ENCODE peak calls at places on chromosomes 12 and 14, in four cellular contexts. H is SK-N-SH, L is K562, R is HepG2. Y is an unnamed sample.

GRCh38 chr12:132886529-132887477 is 602 bp downstream of the CHFR start:
- DNase-seq in H (no peak), L (peak), R (peak), Y (peak)

GRCh38 chr12:67981236-67982164 is 7.7 kb upstream of the IFNG-AS1 start:
- DNase-seq in H (no peak), L (no peak), R (no peak), Y (no peak)

GRCh38 chr12:6827437-6827894 is 741 bp upstream of the P3H3 start:
- DNase-seq in H (peak), L (peak), R (peak), Y (peak)

GRCh38 chr12:25852792-25853191 is 105.7 kb upstream of the RASSF8 start:
- DNase-seq in H (no peak), L (no peak), R (no peak), Y (no peak)

GRCh38 chr12:109458086-109458485 is 19.0 kb downstream of the KCTD10 start:
- DNase-seq in H (no peak), L (no peak), R (no peak), Y (no peak)

GRCh38 chr12:68250454-68250853 is 3.0 kb downstream of the IL22 start:
- DNase-seq in H (no peak), L (no peak), R (no peak), Y (no peak)

GRCh38 chr12:132030367-132031038 is 80.8 kb downstream of the EP400 start:
- DNase-seq in H (no peak), L (no peak), R (no peak), Y (no peak)

GRCh38 chr12:20262131-20262530 is 106.2 kb upstream of the PDE3A start:
- DNase-seq in H (no peak), L (no peak), R (no peak), Y (no peak)

GRCh38 chr12:9646794-9647622 is 22.5 kb upstream of the CLEC2D start:
- DNase-seq in H (no peak), L (peak), R (no peak), Y (no peak)

GRCh38 chr12:49287876-49288275 is 7.1 kb upstream of the PRPH start:
- DNase-seq in H (no peak), L (no peak), R (no peak), Y (no peak)

GRCh38 chr14:61562321-61563161 is 132.8 kb upstream of the HIF1A start:
- DNase-seq in H (no peak), L (peak), R (peak), Y (no peak)

GRCh38 chr14:24816929-24817637 is 183.1 kb upstream of the GZMB start:
- DNase-seq in H (no peak), L (no peak), R (peak), Y (no peak)

GRCh38 chr14:68248481-68249255 is 429.1 kb downstream of the RAD51B start:
- DNase-seq in H (peak), L (peak), R (peak), Y (no peak)

GRCh38 chr14:81427348-81428058 is 27.4 kb upstream of the STON2 start:
- DNase-seq in H (peak), L (peak), R (no peak), Y (no peak)

GRCh38 chr12:73867147-73867546 is 670.5 kb upstream of the ATXN7L3B start:
- DNase-seq in H (no peak), L (no peak), R (no peak), Y (no peak)

GRCh38 chr12:69341328-69341727 is 6.9 kb upstream of the LYZ start:
- DNase-seq in H (no peak), L (no peak), R (no peak), Y (no peak)

GRCh38 chr14:47102472-47102871 is 450.9 kb upstream of the RPL10L start:
- DNase-seq in H (no peak), L (no peak), R (no peak), Y (no peak)

GRCh38 chr12:116186482-116187157 is 90.9 kb downstream of the MED13L start:
- DNase-seq in H (no peak), L (no peak), R (peak), Y (no peak)

GRCh38 chr12:65756956-65757511 is 67.2 kb upstream of the HMGA2 start:
- DNase-seq in H (no peak), L (no peak), R (no peak), Y (no peak)

GRCh38 chr12:84986586-84986985 is 49.5 kb downstream of the TSPAN19 start:
- DNase-seq in H (no peak), L (no peak), R (no peak), Y (no peak)

GRCh38 chr12:40300490-40300889 is 75.7 kb downstream of the LRRK2 start:
- DNase-seq in H (no peak), L (no peak), R (no peak), Y (no peak)

GRCh38 chr12:95204141-95204866 is 13.0 kb downstream of the FGD6 start:
- DNase-seq in H (no peak), L (peak), R (no peak), Y (peak)

GRCh38 chr12:47818701-47819543 is 781 bp downstream of the HDAC7 start:
- DNase-seq in H (peak), L (peak), R (peak), Y (peak)

DNA sequence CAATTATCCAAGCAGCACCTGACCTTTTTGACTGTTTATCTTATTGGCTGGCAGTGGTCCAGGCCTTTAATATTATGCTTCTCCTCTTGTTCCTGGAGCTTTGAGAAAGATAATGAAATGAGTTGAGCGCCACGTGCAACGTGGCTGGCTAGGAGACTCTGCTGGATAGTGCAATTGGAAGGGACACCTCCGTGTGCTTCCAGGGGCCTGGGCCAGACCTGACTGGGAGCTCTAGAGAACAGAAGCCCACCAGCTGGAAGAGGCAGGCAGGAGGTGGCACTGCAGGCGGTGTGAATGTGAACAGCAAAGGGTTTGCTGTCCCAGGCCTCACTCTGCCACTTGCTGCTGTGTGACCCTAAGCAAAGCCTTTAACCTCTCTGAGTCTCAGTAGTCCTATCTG is 349.4 kb downstream of the CACNA1C start:
- DNase-seq in H (peak), L (no peak), R (no peak), Y (no peak)
- TF ChIP-seq FOXJ3 in H (no peak), L (no peak), R (no peak), Y (no peak)

DNA sequence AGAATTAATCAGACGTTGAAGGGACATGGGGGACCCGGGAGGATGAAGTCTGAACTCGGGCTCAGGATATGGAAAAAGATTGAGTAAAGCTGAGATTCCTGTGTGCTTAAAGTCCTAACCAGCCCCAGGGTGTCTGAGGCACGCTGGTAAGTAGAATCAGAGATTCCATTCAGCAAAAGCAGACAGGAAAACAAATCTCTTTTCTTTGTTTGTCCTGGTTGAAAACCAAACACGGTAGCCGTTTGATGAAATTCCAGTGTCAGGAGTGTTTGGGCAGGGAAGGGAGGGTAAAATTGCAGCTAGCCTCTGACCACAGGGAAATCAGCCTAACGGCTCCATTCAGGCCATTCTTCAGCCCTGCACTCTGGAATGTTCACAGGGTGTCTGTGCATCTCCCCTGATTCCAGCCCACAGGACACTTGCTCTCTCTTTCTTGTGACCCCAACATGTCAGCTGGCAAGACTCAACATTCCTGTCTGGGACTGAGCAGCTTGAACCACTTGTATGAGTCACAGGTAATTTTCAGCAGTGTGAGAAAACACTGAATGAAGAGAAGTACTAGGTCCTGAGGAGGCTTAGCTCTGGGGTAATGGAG is 31.0 kb downstream of the NINJ2 start:
- DNase-seq in H (no peak), L (no peak), R (peak), Y (peak)
- TF ChIP-seq FOXJ3 in H (no peak), L (no peak), R (peak), Y (no peak)

GRCh38 chr12:15558915-15559528 is 230.2 kb downstream of the EPS8 start:
- DNase-seq in H (no peak), L (no peak), R (no peak), Y (no peak)
- TF ChIP-seq FOXJ3 in H (no peak), L (no peak), R (no peak), Y (no peak)

GRCh38 chr12:44616385-44616784 is 259.7 kb downstream of the NELL2 start:
- DNase-seq in H (no peak), L (no peak), R (no peak), Y (no peak)
- TF ChIP-seq FOXJ3 in H (no peak), L (no peak), R (no peak), Y (no peak)

GRCh38 chr12:57552692-57553321 is 3.0 kb downstream of the KIF5A start:
- DNase-seq in H (no peak), L (peak), R (no peak), Y (no peak)
- TF ChIP-seq FOXJ3 in H (no peak), L (no peak), R (no peak), Y (no peak)

GRCh38 chr14:104980601-104981531 is 2.7 kb upstream of the AHNAK2 start:
- DNase-seq in H (no peak), L (no peak), R (no peak), Y (peak)

GRCh38 chr14:104977681-104978647 is at the start of gene AHNAK2:
- DNase-seq in H (peak), L (peak), R (peak), Y (peak)

GRCh38 chr14:104978774-104979691 is 859 bp upstream of the AHNAK2 start:
- DNase-seq in H (no peak), L (no peak), R (no peak), Y (peak)

GRCh38 chr14:104981699-104982541 is 3.7 kb upstream of the CLBA1 start:
- DNase-seq in H (no peak), L (no peak), R (no peak), Y (peak)

GRCh38 chr14:104979758-104980591 is 1.8 kb upstream of the AHNAK2 start:
- DNase-seq in H (peak), L (no peak), R (no peak), Y (no peak)
- TF ChIP-seq FOXJ3 in H (no peak), L (no peak), R (no peak), Y (no peak)

Y was measured in WTC11.